ENCODE peak calls at places on chromosomes 1 and 21, in six cellular contexts. X is K562, W is HepG2, F is GM12891, D is H1, G is GM12878. Y is an unnamed sample.

GRCh38 chr1:2290595-2291510 is 62.7 kb downstream of the SKI start:
- DNase-seq in G (peak; percentile 50), X (peak; percentile 66), D (no peak), F (no peak), W (no peak), Y (peak; percentile 59)

GRCh38 chr21:27570306-27570868 is 603.5 kb upstream of the ADAMTS5 start:
- DNase-seq in G (no peak), D (no peak), F (no peak), W (no peak), X (no peak), Y (no peak)

GRCh38 chr1:39653546-39654031 is 14.1 kb upstream of the HEYL start:
- DNase-seq in X (peak; percentile 73), G (peak; percentile 23), F (no peak), W (peak; percentile 44), D (peak; percentile 41), Y (no peak)

GRCh38 chr1:87941292-87941946 is 612.7 kb downstream of the LMO4 start:
- DNase-seq in F (no peak), G (no peak), W (no peak), X (no peak), D (no peak), Y (no peak)

GRCh38 chr21:27108228-27108627 is 141.3 kb upstream of the ADAMTS5 start:
- DNase-seq in W (no peak), D (no peak), F (no peak), X (no peak), G (no peak), Y (no peak)

GRCh38 chr1:178483251-178483957 is 13.4 kb downstream of the CLEC20A start:
- DNase-seq in W (no peak), X (no peak), F (no peak), G (no peak), D (no peak), Y (no peak)

GRCh38 chr1:181989521-181989920 is 72.0 kb downstream of the ZNF648 start:
- DNase-seq in F (no peak), X (no peak), G (no peak), W (no peak), D (no peak), Y (no peak)

GRCh38 chr1:177302365-177303044 is 131.7 kb downstream of the BRINP2 start:
- DNase-seq in X (no peak), W (no peak), G (no peak), F (no peak), D (no peak), Y (no peak)

GRCh38 chr1:6800728-6801127 is 15.5 kb downstream of the CAMTA1 start:
- DNase-seq in D (no peak), F (no peak), X (no peak), G (no peak), W (no peak), Y (no peak)

GRCh38 chr1:67741121-67741520 is 56.1 kb downstream of the GADD45A start:
- DNase-seq in W (no peak), D (no peak), X (no peak), F (no peak), G (no peak), Y (no peak)

DNA sequence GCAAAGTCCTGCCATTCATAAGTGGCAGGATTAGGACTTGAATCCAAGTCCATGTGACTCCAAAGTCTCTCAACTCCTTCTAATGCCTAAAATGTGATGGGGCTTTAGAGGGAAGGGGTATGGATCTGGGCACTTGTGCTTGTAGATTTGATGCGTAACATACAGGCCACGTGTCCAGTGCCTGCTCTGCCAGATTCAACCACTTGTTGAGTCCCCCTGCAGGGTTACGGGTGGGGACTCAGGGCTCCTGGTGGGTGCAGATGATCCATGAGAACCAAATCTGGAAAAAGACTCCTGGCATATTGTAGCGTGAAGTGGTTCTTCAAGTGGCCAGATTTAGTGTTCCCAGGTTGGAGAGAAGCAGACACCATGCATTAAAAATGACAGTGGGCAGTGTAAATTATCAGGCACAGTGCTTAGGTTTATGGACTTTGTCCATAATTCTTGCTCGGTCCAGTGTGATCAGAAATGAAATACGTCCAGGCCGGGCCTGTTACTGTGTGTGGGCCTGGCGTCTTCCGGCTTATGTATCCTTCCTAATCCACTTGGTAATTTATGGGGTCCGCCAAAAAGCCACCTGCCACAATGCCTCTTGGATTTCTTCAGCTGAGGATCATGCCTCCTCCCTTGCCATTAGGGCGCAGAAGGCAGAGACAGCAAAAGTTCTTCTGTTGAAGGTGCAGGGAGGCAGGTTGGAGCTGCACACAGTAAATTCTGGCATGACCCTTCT is 51.2 kb upstream of the LRP8 start:
- DNase-seq in F (no peak), X (no peak), D (no peak), W (no peak), G (no peak), Y (no peak)
- TF ChIP-seq TAF1 in F (no peak), X (no peak), D (no peak), W (no peak), G (no peak), Y (no peak)

DNA sequence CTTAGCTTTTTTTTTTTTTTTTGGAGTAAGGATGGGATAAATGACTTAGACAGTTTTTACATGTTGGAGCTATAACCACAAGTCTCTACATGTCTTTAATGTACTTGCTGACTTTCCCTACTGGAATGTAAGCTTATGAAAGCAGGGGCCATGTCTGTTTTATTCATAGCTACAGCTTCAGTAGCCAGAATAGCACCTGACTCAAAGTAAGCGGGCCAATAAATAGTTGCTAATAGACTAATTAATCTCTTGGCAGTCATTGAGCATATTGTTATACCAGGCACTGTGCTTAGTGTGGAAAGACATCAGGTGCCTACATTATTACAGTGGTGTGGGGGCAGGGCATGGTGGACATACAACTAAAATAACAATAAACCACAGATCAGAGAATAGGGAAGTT is 84.4 kb upstream of the HOOK1 start:
- DNase-seq in X (no peak), D (no peak), G (no peak), F (no peak), W (no peak), Y (no peak)
- TF ChIP-seq POLR2AphosphoS5 in X (no peak), D (no peak), G (no peak), F (no peak), W (no peak), Y (no peak)

GRCh38 chr1:32759997-32760623 is 57.0 kb downstream of the YARS1 start:
- DNase-seq in G (no peak), W (peak; percentile 96), D (peak; percentile 99), F (no peak), X (peak; percentile 55), Y (no peak)
- TF ChIP-seq POLR2A in G (no peak), W (no peak), D (no peak), F (no peak), X (no peak), Y (no peak)

DNA sequence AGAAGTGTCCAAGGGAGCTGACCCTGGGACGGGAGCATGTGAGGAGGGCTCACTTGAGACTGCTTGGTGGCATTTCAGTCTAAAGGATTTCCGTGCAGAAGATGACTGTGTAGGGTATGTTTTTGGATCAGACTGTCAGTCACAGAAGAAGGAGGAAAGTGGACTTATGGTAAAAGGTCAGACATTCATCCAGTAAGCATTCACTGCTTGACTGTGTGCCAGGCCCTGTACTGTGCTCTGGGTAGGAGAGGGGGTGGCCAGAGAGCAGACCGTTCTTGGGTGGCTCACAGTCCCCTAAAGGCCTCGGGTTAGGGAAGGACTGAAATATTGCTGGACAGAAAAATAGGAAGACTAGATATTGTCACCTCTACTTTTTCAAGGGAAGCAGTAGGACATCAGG is 2.1 kb upstream of the SERINC2 start:
- DNase-seq in F (no peak), W (no peak), G (no peak), X (no peak), D (no peak), Y (no peak)
- TF ChIP-seq TAF1 in F (no peak), W (no peak), G (no peak), X (no peak), D (no peak), Y (no peak)

GRCh38 chr1:45304311-45305081 is 22.2 kb upstream of the HPDL start:
- DNase-seq in G (no peak), W (peak; percentile 47), F (no peak), X (peak; percentile 50), D (no peak), Y (no peak)
- TF ChIP-seq POLR2AphosphoS5 in G (no peak), W (peak; percentile 36), F (no peak), X (no peak), D (no peak), Y (no peak)

DNA sequence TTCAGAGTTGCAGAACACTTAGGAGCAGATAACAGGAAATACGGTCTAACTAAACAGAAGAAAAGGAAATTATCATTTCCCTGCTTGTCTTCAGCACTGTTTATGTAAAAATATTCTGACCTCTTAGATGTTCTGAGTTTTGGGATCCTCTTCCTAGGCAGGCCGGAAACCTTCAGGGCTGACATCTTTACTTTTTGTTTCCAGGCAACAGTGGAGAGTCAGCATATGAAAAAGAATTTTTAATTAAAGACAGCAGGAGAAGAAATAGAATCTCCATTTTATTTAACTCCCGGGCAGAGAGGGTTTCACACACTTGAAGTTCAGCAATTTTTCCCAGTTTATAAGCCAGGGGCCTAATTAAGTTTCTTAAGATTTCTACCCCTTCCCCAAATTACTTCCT is 5.1 kb upstream of the RIPPLY3 start:
- DNase-seq in F (no peak), G (no peak), X (no peak), D (no peak), W (no peak), Y (no peak)
- TF ChIP-seq POLR2A in F (no peak), G (no peak), X (no peak), D (no peak), W (no peak), Y (no peak)

GRCh38 chr21:42125571-42126544 is 54.7 kb downstream of the UMODL1 start:
- DNase-seq in F (no peak), W (peak; percentile 39), X (peak; percentile 46), D (no peak), G (no peak), Y (no peak)
- TF ChIP-seq TAF1 in F (no peak), W (no peak), X (no peak), D (no peak), G (no peak), Y (no peak)

Y was measured in GM12892.